ENCODE peak calls at places on chromosomes 2 and 18, in six cellular contexts. Q, R, T, J, X and E are unnamed samples.

GRCh38 chr18:55334875-55335274 is 253.1 kb downstream of the TCF4 start:
- DNase-seq in Q (no peak), R (no peak), T (no peak), J (peak), X (no peak), E (no peak)

GRCh38 chr2:167943877-167944276 is 303.5 kb downstream of the STK39 start:
- DNase-seq in T (no peak), X (no peak), J (no peak), Q (no peak), R (peak), E (no peak)

GRCh38 chr2:208929489-208929864 is 494.4 kb upstream of the MAP2 start:
- DNase-seq in Q (no peak), T (no peak), J (no peak), R (no peak), X (no peak), E (no peak)

GRCh38 chr2:160092445-160092844 is 30.0 kb upstream of the PLA2R1 start:
- DNase-seq in J (no peak), R (no peak), Q (no peak), T (no peak), X (no peak), E (no peak)

GRCh38 chr18:74608681-74609080 is 11.0 kb downstream of the ZNF407 start:
- DNase-seq in Q (no peak), R (no peak), J (no peak), T (no peak), X (no peak), E (no peak)

GRCh38 chr2:217890445-217890844 is 112.3 kb downstream of the TNS1 start:
- DNase-seq in Q (no peak), J (peak), T (peak), X (no peak), R (peak), E (no peak)

GRCh38 chr2:226079186-226079585 is 679.7 kb downstream of the NYAP2 start:
- DNase-seq in Q (no peak), R (peak), J (no peak), X (no peak), T (no peak), E (no peak)

GRCh38 chr2:154489271-154489858 is 209.1 kb upstream of the KCNJ3 start:
- DNase-seq in X (no peak), T (no peak), J (no peak), R (no peak), Q (no peak), E (no peak)

GRCh38 chr2:105617631-105618350 is 126.9 kb upstream of the NCK2 start:
- DNase-seq in Q (no peak), T (no peak), R (no peak), X (no peak), J (no peak), E (no peak)

GRCh38 chr2:937530-937929 is 13.1 kb upstream of the SNTG2 start:
- DNase-seq in T (no peak), X (no peak), R (peak), J (no peak), Q (no peak), E (no peak)

GRCh38 chr2:238655131-238655860 is 192.6 kb upstream of the TWIST2 start:
- DNase-seq in Q (no peak), T (no peak), R (no peak), X (no peak), J (no peak), E (no peak)

GRCh38 chr2:238652771-238653157 is 195.1 kb upstream of the TWIST2 start:
- DNase-seq in T (no peak), Q (no peak), R (no peak), J (no peak), X (no peak), E (no peak)

GRCh38 chr2:238652053-238652770 is 195.7 kb upstream of the TWIST2 start:
- DNase-seq in R (no peak), X (no peak), Q (no peak), J (no peak), T (no peak), E (no peak)

GRCh38 chr2:238654479-238654878 is 193.4 kb upstream of the TWIST2 start:
- DNase-seq in J (no peak), T (no peak), X (no peak), R (no peak), Q (no peak), E (no peak)

DNA sequence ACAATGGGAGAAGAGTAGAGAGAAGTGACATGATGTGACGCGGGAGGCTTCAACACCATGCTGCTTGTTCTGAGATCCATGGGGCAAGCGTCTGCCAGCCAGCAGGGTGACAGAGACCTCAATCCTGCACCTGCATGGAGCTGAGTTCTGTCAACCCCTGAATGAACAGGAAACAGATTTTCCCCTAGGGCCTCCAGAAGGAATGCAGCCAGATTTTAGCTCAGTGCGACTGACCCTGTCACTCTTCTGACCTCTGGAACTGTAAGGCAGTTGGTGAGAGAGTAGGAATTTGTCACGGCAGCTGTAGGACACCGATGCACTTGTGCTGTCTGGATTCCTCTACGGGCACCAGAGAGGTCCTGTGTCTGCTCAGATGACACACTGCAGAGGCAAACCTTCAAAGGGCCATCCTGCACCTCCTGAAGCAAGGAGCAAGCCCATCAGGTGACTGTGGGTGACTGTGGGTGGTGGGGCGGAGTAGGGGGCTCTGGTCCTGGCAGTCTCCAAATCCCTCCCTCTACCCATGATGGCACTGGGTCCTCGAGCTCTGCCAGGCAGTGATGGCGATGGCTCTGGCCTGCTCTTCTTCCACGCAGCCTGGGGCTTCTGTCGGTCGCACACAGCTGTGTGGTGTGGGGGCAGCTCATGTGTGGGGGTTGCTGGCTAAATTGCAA is 194.3 kb upstream of the TWIST2 start:
- DNase-seq in Q (no peak), T (no peak), R (no peak), J (no peak), X (no peak), E (no peak)
- TF ChIP-seq CTCF in Q (no peak), T (no peak), R (no peak), J (no peak), X (no peak), E (no peak)

GRCh38 chr2:149594411-149594810 is 6.8 kb upstream of the MMADHC start:
- DNase-seq in T (no peak), R (no peak), J (no peak), Q (no peak), X (no peak), E (no peak)
- TF ChIP-seq CTCF in T (no peak), R (no peak), J (no peak), Q (no peak), X (no peak), E (no peak)

DNA sequence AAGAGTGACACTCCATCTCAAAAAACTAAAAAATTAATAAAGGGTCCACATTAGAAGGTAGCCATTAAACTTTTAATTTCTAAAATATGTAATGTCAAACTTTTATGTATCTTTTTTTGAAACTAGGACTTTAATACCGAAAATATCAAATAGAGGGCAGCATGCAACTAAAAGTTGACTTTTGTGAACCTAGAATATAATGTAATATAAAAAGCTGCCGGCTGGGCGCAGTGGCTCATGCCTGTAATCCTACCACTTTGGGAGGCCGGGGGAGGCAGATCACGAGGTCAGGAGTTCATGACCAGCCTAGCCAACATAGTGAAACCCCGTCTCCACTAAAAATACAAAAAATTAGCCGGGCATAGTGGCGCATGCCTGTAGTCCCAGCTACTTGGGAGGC is 62.8 kb downstream of the INO80D start:
- DNase-seq in J (no peak), Q (no peak), X (no peak), T (no peak), R (peak), E (no peak)
- TF ChIP-seq CTCF in J (peak), Q (no peak), X (no peak), T (no peak), R (no peak), E (no peak)

GRCh38 chr2:43218221-43218549 is 8.2 kb downstream of the ZFP36L2 start:
- DNase-seq in X (no peak), Q (no peak), R (no peak), J (no peak), T (no peak), E (no peak)
- TF ChIP-seq CTCF in X (no peak), Q (no peak), R (no peak), J (peak), T (no peak), E (no peak)